ENCODE peak calls at places on chromosome 4, in four cellular contexts. K is mesenchymal stem cell, N is neuronal stem cell, I is H1. C is an unnamed sample.
A peak's percentile ranks its signal among the peaks of the same experiment; 100 is the strongest.

GRCh38 chr4:39469429-39470077 is 10.7 kb downstream of the LIAS start:
- DNase-seq in K (peak; percentile 91), N (peak; percentile 43), I (no peak), C (peak; percentile 70)

GRCh38 chr4:70559216-70559830 is 32.7 kb upstream of the AMBN start:
- DNase-seq in K (peak; percentile 43), N (peak; percentile 57), I (peak; percentile 53), C (no peak)

GRCh38 chr4:98536631-98537030 is 121.8 kb downstream of the TSPAN5 start:
- DNase-seq in K (no peak), N (no peak), I (peak; percentile 73), C (peak; percentile 68)

GRCh38 chr4:6044276-6044675 is 26.0 kb upstream of the C4orf50 start:
- DNase-seq in K (no peak), N (no peak), I (no peak), C (no peak)

GRCh38 chr4:19195696-19196095 is 1056.0 kb upstream of the SLIT2 start:
- DNase-seq in K (no peak), N (peak; percentile 30), I (peak; percentile 53), C (peak; percentile 77)

GRCh38 chr4:179196511-179196910 is 1754.3 kb upstream of the AGA start:
- DNase-seq in K (peak; percentile 22), N (no peak), I (no peak), C (no peak)

GRCh38 chr4:137768196-137768595 is 235.9 kb upstream of the PCDH18 start:
- DNase-seq in K (peak; percentile 61), N (no peak), I (no peak), C (no peak)

GRCh38 chr4:130361616-130362015 is 1265.7 kb downstream of the C4orf33 start:
- DNase-seq in K (no peak), N (no peak), I (no peak), C (no peak)

GRCh38 chr4:8559524-8560264 is 20.5 kb upstream of the GPR78 start:
- DNase-seq in K (no peak), N (no peak), I (no peak), C (no peak)

GRCh38 chr4:6118201-6118600 is 82.1 kb downstream of the JAKMIP1 start:
- DNase-seq in K (no peak), N (no peak), I (no peak), C (no peak)

GRCh38 chr4:148914301-148914700 is 472.1 kb upstream of the NR3C2 start:
- DNase-seq in K (no peak), N (no peak), I (no peak), C (no peak)

GRCh38 chr4:121220698-121221097 is 56.6 kb upstream of the TNIP3 start:
- DNase-seq in K (no peak), N (no peak), I (no peak), C (no peak)

GRCh38 chr4:84159767-84160166 is 339.3 kb downstream of the NKX6-1 start:
- DNase-seq in K (no peak), N (peak; percentile 42), I (peak; percentile 47), C (peak; percentile 64)

GRCh38 chr4:117324851-117325491 is 239.6 kb upstream of the TRAM1L1 start:
- DNase-seq in K (peak; percentile 95), N (no peak), I (no peak), C (no peak)

GRCh38 chr4:101014417-101014816 is 332.9 kb downstream of the PPP3CA start:
- DNase-seq in K (no peak), N (no peak), I (no peak), C (no peak)

GRCh38 chr4:143431526-143432257 is 81.8 kb upstream of the SMARCA5 start:
- DNase-seq in K (no peak), N (no peak), I (no peak), C (peak; percentile 34)

GRCh38 chr4:12499693-12500092 is 984.4 kb downstream of the RAB28 start:
- DNase-seq in K (no peak), N (no peak), I (no peak), C (no peak)

GRCh38 chr4:41339812-41340809 is 83.4 kb downstream of the UCHL1 start:
- DNase-seq in K (peak; percentile 67), N (no peak), I (no peak), C (peak; percentile 66)

GRCh38 chr4:65917486-65917885 is 247.2 kb upstream of the EPHA5 start:
- DNase-seq in K (peak; percentile 61), N (no peak), I (no peak), C (no peak)

GRCh38 chr4:22129454-22130075 is 181.0 kb upstream of the KCNIP4 start:
- DNase-seq in K (peak; percentile 9), N (peak; percentile 9), I (peak; percentile 75), C (peak; percentile 76)

GRCh38 chr4:102466298-102466697 is 34.9 kb upstream of the NFKB1 start:
- DNase-seq in K (peak; percentile 48), N (no peak), I (no peak), C (no peak)

GRCh38 chr4:53586121-53586816 is 5.0 kb downstream of the LNX1 start:
- DNase-seq in K (peak; percentile 81), N (no peak), I (no peak), C (no peak)

GRCh38 chr4:158190736-158191135 is 17.9 kb upstream of the GASK1B start:
- DNase-seq in K (no peak), N (no peak), I (no peak), C (no peak)

GRCh38 chr4:113394730-113395530 is 345.5 kb downstream of the ANK2 start:
- DNase-seq in K (peak; percentile 86), N (peak; percentile 79), I (no peak), C (peak; percentile 51)

GRCh38 chr4:6918345-6918744 is 8.7 kb downstream of the TBC1D14 start:
- DNase-seq in K (no peak), N (no peak), I (no peak), C (no peak)

GRCh38 chr4:127783971-127784519 is 1.9 kb downstream of the HSPA4L start:
- DNase-seq in K (no peak), N (no peak), I (no peak), C (no peak)

GRCh38 chr4:2333916-2334644 is 72.2 kb upstream of the MXD4 start:
- DNase-seq in K (no peak), N (no peak), I (no peak), C (peak; percentile 26)

GRCh38 chr4:73715659-73716058 is 24.7 kb upstream of the CXCL8 start:
- DNase-seq in K (no peak), N (no peak), I (no peak), C (no peak)

GRCh38 chr4:40984051-40984450 is 230.3 kb downstream of the APBB2 start:
- DNase-seq in K (no peak), N (no peak), I (no peak), C (no peak)

GRCh38 chr4:76174216-76174615 is 26.0 kb upstream of the NUP54 start:
- DNase-seq in K (no peak), N (no peak), I (no peak), C (no peak)

GRCh38 chr4:112519689-112520597 is 4.0 kb upstream of the NEUROG2 start:
- DNase-seq in K (no peak), N (peak; percentile 51), I (peak; percentile 72), C (peak; percentile 75)

GRCh38 chr4:86837651-86838050 is 11.5 kb downstream of the SLC10A6 start:
- DNase-seq in K (peak; percentile 65), N (no peak), I (no peak), C (no peak)
- H2BK15ac ChIP-seq in K (no peak overlapping the region), N (no peak overlapping the region), I (no peak overlapping the region), C (no peak overlapping the region)

GRCh38 chr4:80685219-80685618 is 345.3 kb upstream of the BMP3 start:
- DNase-seq in K (no peak), N (no peak), I (no peak), C (no peak)
- H2BK12ac ChIP-seq in K (no peak overlapping the region), N (no peak overlapping the region), I (no peak overlapping the region), C (no peak overlapping the region)

GRCh38 chr4:15149234-15149841 is 147.1 kb downstream of the CPEB2 start:
- DNase-seq in K (no peak), N (no peak), I (no peak), C (no peak)

GRCh38 chr4:15147709-15148651 is 145.7 kb downstream of the CPEB2 start:
- DNase-seq in K (no peak), N (no peak), I (no peak), C (no peak)

GRCh38 chr4:15149842-15150592 is 147.7 kb downstream of the CPEB2 start:
- DNase-seq in K (peak; percentile 77), N (peak; percentile 37), I (peak; percentile 62), C (peak; percentile 82)

GRCh38 chr4:15153662-15154061 is 151.4 kb downstream of the CPEB2 start:
- DNase-seq in K (no peak), N (no peak), I (no peak), C (no peak)

DNA sequence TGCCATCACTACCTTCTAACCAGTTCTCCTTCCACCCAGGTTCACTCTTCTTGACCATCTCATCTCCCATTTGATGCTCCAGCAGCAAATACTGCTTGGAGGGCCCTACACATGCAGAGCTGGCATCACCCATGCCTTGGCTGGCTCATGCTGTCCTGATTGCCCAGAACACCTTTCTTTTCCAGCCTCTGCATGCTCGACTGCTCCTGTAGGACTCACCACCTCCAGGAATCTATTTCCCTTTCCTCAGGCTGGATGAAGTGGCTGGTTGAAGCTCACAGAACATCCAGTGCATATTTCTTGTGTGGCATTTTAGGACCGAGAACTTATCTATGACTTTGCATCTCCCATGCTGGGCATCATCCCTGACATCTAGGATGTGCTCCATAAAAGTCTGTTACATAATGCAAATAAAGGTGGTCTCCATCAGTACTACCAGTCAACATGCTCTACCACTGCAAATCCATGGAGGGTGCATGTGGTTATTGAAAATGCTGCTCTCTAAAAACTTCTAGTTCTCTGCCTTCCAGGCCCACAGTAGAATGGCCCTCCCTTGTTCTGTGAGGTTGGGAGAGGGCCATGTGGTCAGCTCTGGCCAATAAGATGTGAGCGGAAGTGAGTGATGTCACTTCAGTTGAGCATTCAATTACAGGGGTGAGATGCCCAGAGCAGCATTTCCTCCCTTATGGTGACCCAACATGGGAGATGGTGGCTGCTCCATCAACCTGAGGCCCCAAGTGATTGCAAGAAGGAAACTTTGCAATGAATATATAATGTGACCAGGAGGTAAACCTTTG is 148.6 kb downstream of the CPEB2 start:
- DNase-seq in K (no peak), N (no peak), I (no peak), C (no peak)
- H2BK15ac ChIP-seq in K (no peak overlapping the region), N (no peak overlapping the region), I (peak overlapping the region; percentile 8), C (no peak overlapping the region)

GRCh38 chr4:48340905-48341775 is at the start of gene SLAIN2:
- DNase-seq in K (peak; percentile 99), N (peak; percentile 97), I (peak; percentile 100), C (peak; percentile 99)
- H2BK12ac ChIP-seq in K (peak within 1 kb of the TSS; percentile 42), N (no peak within 1 kb of the TSS), I (peak within 1 kb of the TSS; percentile 22), C (no peak within 1 kb of the TSS)

GRCh38 chr4:144564358-144564757 is 81.6 kb upstream of the HHIP start:
- DNase-seq in K (no peak), N (no peak), I (no peak), C (no peak)
- H2BK15ac ChIP-seq in K (no peak overlapping the region), N (no peak overlapping the region), I (no peak overlapping the region), C (no peak overlapping the region)

DNA sequence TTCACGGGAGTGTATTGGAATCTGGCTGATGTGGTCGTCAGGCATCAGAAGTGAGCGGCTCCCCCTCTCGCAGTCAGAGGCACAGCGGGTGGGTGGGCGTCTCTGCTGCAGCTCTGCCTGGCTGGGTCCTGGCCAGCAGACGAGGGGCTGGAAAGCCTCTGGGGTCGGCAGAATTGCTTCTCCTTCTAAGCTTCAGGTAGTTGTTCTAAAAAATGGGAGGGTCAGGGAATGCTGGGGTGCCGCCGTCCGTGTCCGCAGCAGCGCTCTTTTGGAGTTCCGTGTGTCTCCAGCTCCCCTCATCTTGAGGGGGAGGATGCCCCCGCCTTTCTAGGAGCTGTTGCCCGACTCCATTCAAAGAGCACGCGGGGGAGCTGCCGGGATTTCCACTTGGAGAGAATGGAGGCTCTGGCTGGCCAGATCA is 70.2 kb upstream of the HGFAC start:
- DNase-seq in K (peak; percentile 11), N (no peak), I (peak; percentile 56), C (no peak)
- H2BK12ac ChIP-seq in K (no peak overlapping the region), N (no peak overlapping the region), I (no peak overlapping the region), C (no peak overlapping the region)

GRCh38 chr4:153248641-153249198 is 44.5 kb downstream of the TRIM2 start:
- DNase-seq in K (no peak), N (no peak), I (no peak), C (peak; percentile 61)
- H2BK15ac ChIP-seq in K (no peak overlapping the region), N (no peak overlapping the region), I (peak overlapping the region; percentile 31), C (no peak overlapping the region)

C was measured in H9.